ENCODE peak calls at places on chromosomes 12 and 14, in nine cellular contexts. W is mammary epithelial cell, N is GM06990, T is AG10803, E is mucosa of descending colon, V is pancreas, D is ovary, M is cardiac muscle cell, P is foreskin fibroblast. B is an unnamed sample.

GRCh38 chr12:69092137-69092536 is 147.2 kb upstream of the CPSF6 start:
- DNase-seq in W (no peak), N (no peak), T (no peak), E (no peak), V (no peak), D (no peak), M (no peak), P (no peak), B (no peak)

GRCh38 chr12:15982071-15982470 is 70.9 kb downstream of the DERA start:
- DNase-seq in W (no peak), N (no peak), T (peak), E (no peak), V (no peak), D (peak), M (peak), P (peak), B (peak)

GRCh38 chr12:79635676-79636075 is 55.1 kb downstream of the PAWR start:
- DNase-seq in W (peak), N (no peak), T (peak), E (no peak), V (no peak), D (no peak), M (peak), P (peak), B (peak)

GRCh38 chr14:61561657-61562276 is 133.5 kb upstream of the HIF1A start:
- DNase-seq in W (peak), N (no peak), T (peak), E (peak), V (peak), D (peak), M (peak), P (peak), B (peak)

GRCh38 chr12:52884526-52885293 is 20.2 kb downstream of the KRT8 start:
- DNase-seq in W (no peak), N (no peak), T (peak), E (peak), V (peak), D (peak), M (peak), P (no peak), B (peak)

GRCh38 chr14:81435048-81435577 is 35.0 kb upstream of the STON2 start:
- DNase-seq in W (no peak), N (no peak), T (no peak), E (no peak), V (no peak), D (no peak), M (no peak), P (no peak), B (no peak)

GRCh38 chr12:1848146-1848545 is 27.8 kb downstream of the LRTM2 start:
- DNase-seq in W (no peak), N (no peak), T (no peak), E (no peak), V (no peak), D (no peak), M (no peak), P (no peak), B (no peak)

GRCh38 chr12:127411141-127411915 is 855.6 kb upstream of the TMEM132C start:
- DNase-seq in W (peak), N (no peak), T (peak), E (no peak), V (no peak), D (no peak), M (no peak), P (no peak), B (no peak)

GRCh38 chr12:34186492-34186891 is 164.2 kb downstream of the ALG10 start:
- DNase-seq in W (no peak), N (no peak), T (no peak), E (no peak), V (no peak), D (no peak), M (no peak), P (no peak), B (no peak)

GRCh38 chr12:72493390-72493789 is 221.2 kb downstream of the TRHDE start:
- DNase-seq in W (no peak), N (no peak), T (no peak), E (no peak), V (no peak), D (no peak), M (peak), P (no peak), B (no peak)

GRCh38 chr14:69138189-69138535 is 14.8 kb downstream of the DCAF5 start:
- DNase-seq in W (no peak), N (no peak), T (peak), E (no peak), V (no peak), D (no peak), M (peak), P (peak), B (peak)

GRCh38 chr14:96077983-96078686 is 39.0 kb downstream of the C14orf132 start:
- DNase-seq in W (peak), N (peak), T (no peak), E (no peak), V (no peak), D (no peak), M (peak), P (no peak), B (no peak)

DNA sequence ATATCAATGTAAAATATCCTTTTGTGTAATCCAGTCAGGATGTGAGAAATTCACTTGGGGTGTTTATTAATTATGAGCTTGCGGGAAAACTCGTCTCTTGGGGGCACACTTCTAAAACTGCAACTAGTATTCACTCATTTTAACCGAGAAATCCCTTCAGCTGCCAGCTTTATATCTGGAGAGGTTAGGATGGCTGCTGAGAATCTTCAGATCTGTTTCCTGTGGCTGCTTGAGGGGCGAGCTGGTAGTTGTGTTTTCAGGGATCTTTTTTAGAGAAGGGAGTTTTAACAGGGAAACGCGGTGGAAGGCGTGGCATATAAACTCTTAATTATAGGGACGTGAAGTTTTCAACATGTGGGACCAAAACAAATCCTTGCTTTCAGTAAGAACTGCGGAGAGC is 833 bp downstream of the PPFIBP1 start:
- DNase-seq in W (no peak), N (no peak), T (peak), E (peak), V (no peak), D (peak), M (peak), P (no peak), B (peak)
- TF ChIP-seq CTCF in W (peak), N (peak), T (no peak), E (no peak), V (no peak), D (no peak), M (peak), P (no peak), B (no peak)

GRCh38 chr14:45247427-45247826 is 5.6 kb downstream of the MIS18BP1 start:
- DNase-seq in W (no peak), N (no peak), T (no peak), E (no peak), V (no peak), D (no peak), M (no peak), P (no peak), B (no peak)
- H3K4me3 ChIP-seq in W (no peak), N (no peak), T (no peak), E (no peak), V (no peak), D (no peak), M (no peak), P (no peak), B (no peak)

DNA sequence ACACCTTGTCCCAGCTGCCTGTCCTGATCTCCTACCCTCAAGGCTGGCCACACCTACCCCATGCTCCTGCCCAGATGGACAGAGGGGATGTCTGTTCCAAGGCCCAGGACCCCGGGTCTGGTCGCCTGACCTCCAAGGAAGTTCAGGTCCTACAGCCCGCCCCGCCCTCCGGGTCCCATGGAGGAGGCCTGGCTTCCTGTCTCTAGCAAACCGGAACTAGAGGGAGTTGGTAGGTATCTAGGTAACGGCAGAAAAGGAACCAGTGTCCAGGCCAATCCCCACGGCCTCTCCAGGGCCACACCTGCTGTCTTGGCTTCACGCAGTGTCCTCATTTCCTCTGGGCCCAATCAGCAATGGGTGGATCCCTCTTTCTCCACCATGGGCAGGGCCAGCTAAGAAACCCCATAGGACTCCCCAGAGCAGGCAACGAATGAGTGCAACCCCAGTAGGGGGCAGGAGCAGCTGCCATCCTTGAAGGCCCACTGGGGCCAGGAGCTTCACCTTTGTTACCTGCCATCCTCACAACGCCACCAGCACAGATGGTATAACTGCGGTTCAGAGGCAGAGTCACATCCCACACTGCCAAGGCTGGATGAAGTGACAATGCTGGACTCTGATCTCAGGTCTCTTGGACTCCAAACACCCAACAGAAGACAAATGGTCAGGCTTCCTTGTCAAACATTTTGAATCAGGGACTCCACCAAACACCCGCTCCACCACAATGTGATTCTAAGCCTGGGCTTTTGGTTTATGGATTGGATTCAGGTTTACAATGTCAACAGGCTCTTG is 25.1 kb upstream of the RPLP0 start:
- DNase-seq in W (no peak), N (peak), T (no peak), E (peak), V (no peak), D (no peak), M (no peak), P (no peak), B (no peak)
- TF ChIP-seq CTCF in W (peak), N (peak), T (no peak), E (peak), V (no peak), D (no peak), M (no peak), P (no peak), B (no peak)

DNA sequence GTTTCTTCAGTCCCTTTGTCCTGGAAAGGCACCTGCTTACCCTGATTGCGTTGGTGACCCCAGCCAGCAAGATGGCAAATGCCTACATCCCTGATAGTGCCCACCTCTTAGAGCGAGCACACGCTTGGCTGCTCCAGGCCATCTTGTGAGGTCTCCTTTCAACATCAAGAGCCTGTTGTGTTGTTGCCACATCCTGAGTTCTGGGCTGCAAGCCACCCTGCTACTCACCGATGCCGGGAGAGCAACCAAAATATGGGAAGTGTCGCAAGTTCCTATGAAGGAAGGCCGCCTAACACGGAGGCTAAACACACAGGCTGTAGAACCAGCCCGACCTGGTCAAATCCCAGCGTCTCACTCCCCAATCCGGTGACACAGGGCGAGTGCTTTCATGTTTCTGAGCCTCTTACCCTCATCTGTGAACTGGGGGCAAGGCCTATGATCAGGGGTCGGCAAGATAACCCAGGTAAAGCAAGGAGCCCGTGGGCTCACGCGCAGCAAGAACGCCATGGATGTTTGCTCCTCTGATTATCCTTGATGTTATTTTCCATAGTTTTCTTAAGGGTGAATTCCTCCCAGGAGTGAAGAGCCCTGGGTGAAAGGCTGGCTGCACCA is 98.4 kb downstream of the LGMN start:
- DNase-seq in W (peak), N (no peak), T (peak), E (peak), V (no peak), D (peak), M (peak), P (peak), B (peak)
- H3K4me3 ChIP-seq in W (no peak), N (no peak), T (no peak), E (no peak), V (no peak), D (no peak), M (no peak), P (no peak), B (no peak)

GRCh38 chr12:89948266-89949175 is 239.9 kb upstream of the ATP2B1 start:
- DNase-seq in W (no peak), N (no peak), T (no peak), E (no peak), V (no peak), D (no peak), M (no peak), P (no peak), B (peak)

GRCh38 chr12:89947437-89948265 is 239.0 kb upstream of the ATP2B1 start:
- DNase-seq in W (peak), N (no peak), T (peak), E (peak), V (no peak), D (peak), M (peak), P (peak), B (peak)

GRCh38 chr12:89951050-89951693 is 242.5 kb upstream of the ATP2B1 start:
- DNase-seq in W (peak), N (no peak), T (peak), E (peak), V (no peak), D (no peak), M (no peak), P (peak), B (peak)

GRCh38 chr12:89950421-89950820 is 241.8 kb upstream of the ATP2B1 start:
- DNase-seq in W (no peak), N (no peak), T (no peak), E (no peak), V (no peak), D (no peak), M (no peak), P (no peak), B (no peak)

GRCh38 chr12:89949457-89950195 is 241.0 kb upstream of the ATP2B1 start:
- DNase-seq in W (peak), N (peak), T (peak), E (peak), V (no peak), D (peak), M (peak), P (peak), B (peak)
- TF ChIP-seq CTCF in W (peak), N (peak), T (peak), E (no peak), V (no peak), D (no peak), M (peak), P (peak), B (peak)

GRCh38 chr12:9752145-9752717 is 8.5 kb downstream of the CD69 start:
- DNase-seq in W (no peak), N (no peak), T (no peak), E (no peak), V (no peak), D (no peak), M (no peak), P (no peak), B (no peak)
- H3K4me3 ChIP-seq in W (no peak), N (no peak), T (no peak), E (no peak), V (no peak), D (no peak), M (no peak), P (no peak), B (no peak)

GRCh38 chr12:89528434-89528833 is 2.6 kb upstream of the POC1B start:
- DNase-seq in W (no peak), N (no peak), T (no peak), E (no peak), V (no peak), D (no peak), M (no peak), P (no peak), B (no peak)

GRCh38 chr12:89521348-89522238 is 3.0 kb downstream of the GALNT4 start:
- DNase-seq in W (no peak), N (no peak), T (no peak), E (no peak), V (no peak), D (no peak), M (no peak), P (no peak), B (peak)

GRCh38 chr12:89525824-89526770 is at the start of gene POC1B:
- DNase-seq in W (peak), N (peak), T (peak), E (peak), V (peak), D (peak), M (peak), P (peak), B (peak)

GRCh38 chr12:89524201-89525001 is at the start of gene GALNT4:
- DNase-seq in W (peak), N (peak), T (peak), E (peak), V (peak), D (peak), M (peak), P (peak), B (peak)

GRCh38 chr12:89525002-89525823 is 617 bp upstream of the GALNT4 start:
- DNase-seq in W (peak), N (no peak), T (peak), E (peak), V (peak), D (peak), M (no peak), P (peak), B (peak)
- TF ChIP-seq CTCF in W (no peak), N (no peak), T (no peak), E (no peak), V (no peak), D (no peak), M (peak), P (no peak), B (no peak)

GRCh38 chr12:84877340-84877739 is 35.3 kb downstream of the SLC6A15 start:
- DNase-seq in W (no peak), N (no peak), T (no peak), E (no peak), V (no peak), D (no peak), M (no peak), P (no peak), B (no peak)
- H3K4me3 ChIP-seq in W (no peak), N (no peak), T (no peak), E (no peak), V (no peak), D (no peak), M (no peak), P (no peak), B (no peak)

GRCh38 chr14:23561873-23562821 is 5.4 kb downstream of the AP1G2 start:
- DNase-seq in W (peak), N (no peak), T (no peak), E (no peak), V (no peak), D (no peak), M (peak), P (no peak), B (no peak)

GRCh38 chr14:23564181-23564812 is 3.3 kb downstream of the AP1G2 start:
- DNase-seq in W (no peak), N (no peak), T (no peak), E (no peak), V (no peak), D (no peak), M (no peak), P (no peak), B (no peak)

GRCh38 chr14:23563473-23564180 is 4.0 kb downstream of the AP1G2 start:
- DNase-seq in W (no peak), N (no peak), T (no peak), E (no peak), V (no peak), D (no peak), M (no peak), P (no peak), B (no peak)

GRCh38 chr14:23561259-23561658 is 5.2 kb downstream of the THTPA start:
- DNase-seq in W (no peak), N (no peak), T (no peak), E (no peak), V (no peak), D (no peak), M (no peak), P (no peak), B (no peak)

DNA sequence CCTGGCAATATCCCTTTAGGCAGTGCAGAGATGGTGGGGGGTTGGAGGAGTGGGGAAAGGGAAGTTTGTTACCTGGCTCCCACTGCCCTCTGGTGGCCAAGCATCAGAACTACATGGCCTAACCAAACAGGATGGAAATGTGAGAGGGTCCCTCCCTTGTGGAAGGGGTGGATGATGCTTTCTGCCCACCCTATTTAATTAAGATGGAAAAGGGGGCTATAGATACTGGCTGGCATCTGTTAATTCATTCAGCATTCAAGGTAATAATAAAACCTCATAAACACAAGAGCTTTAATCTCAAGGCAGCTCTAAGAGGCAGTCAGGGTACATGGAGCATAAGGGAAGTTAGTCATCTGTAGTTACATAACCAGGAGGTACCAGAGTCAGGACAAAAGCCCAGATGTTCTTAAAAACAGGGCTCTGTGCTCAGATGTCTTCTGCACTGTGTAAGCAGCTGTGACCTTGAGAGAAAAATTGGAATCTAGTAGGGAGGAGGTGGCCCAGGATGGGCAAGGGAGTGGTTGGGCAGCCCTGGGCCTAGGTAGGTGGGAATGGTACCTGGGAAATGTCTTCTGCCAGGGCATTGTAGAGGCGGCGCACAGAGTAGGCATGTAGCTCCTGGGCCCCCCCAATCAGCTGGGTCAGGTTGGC is 4.6 kb downstream of the AP1G2 start:
- DNase-seq in W (peak), N (no peak), T (peak), E (peak), V (peak), D (no peak), M (peak), P (peak), B (peak)
- TF ChIP-seq CTCF in W (peak), N (peak), T (peak), E (peak), V (peak), D (peak), M (peak), P (peak), B (peak)